ENCODE peak calls at places on chromosome 17, in five cellular contexts. Z, Q, M, X and J are unnamed samples.

GRCh38 chr17:16215002-16215272 is 397 bp downstream of the NCOR1 start:
- DNase-seq in Z (peak), Q (no peak), M (no peak), X (peak), J (peak)

GRCh38 chr17:82837586-82838320 is 2.1 kb downstream of the ZNF750 start:
- DNase-seq in Z (no peak), Q (no peak), M (no peak), X (no peak), J (no peak)

GRCh38 chr17:34254146-34254545 is 939 bp upstream of the CCL2 start:
- DNase-seq in Z (peak), Q (peak), M (no peak), X (peak), J (peak)

GRCh38 chr17:52064791-52065211 is 93.7 kb downstream of the CA10 start:
- DNase-seq in Z (peak), Q (no peak), M (no peak), X (peak), J (no peak)

GRCh38 chr17:2157081-2157480 is 102.2 kb downstream of the HIC1 start:
- DNase-seq in Z (peak), Q (peak), M (no peak), X (peak), J (peak)

GRCh38 chr17:32279933-32280716 is 14.5 kb downstream of the RHBDL3 start:
- DNase-seq in Z (no peak), Q (no peak), M (no peak), X (no peak), J (no peak)

GRCh38 chr17:50075446-50076032 is 19.6 kb upstream of the PDK2 start:
- DNase-seq in Z (no peak), Q (no peak), M (no peak), X (no peak), J (no peak)

GRCh38 chr17:44541884-44542581 is 15.3 kb upstream of the FZD2 start:
- DNase-seq in Z (no peak), Q (no peak), M (no peak), X (no peak), J (no peak)

GRCh38 chr17:27797390-27798091 is 2.8 kb downstream of the NOS2 start:
- DNase-seq in Z (no peak), Q (no peak), M (no peak), X (no peak), J (no peak)

GRCh38 chr17:38728290-38728831 is 1.8 kb upstream of the CISD3 start:
- DNase-seq in Z (no peak), Q (no peak), M (no peak), X (no peak), J (no peak)

GRCh38 chr17:28105501-28105900 is 63.0 kb downstream of the NLK start:
- DNase-seq in Z (no peak), Q (no peak), M (no peak), X (peak), J (no peak)

GRCh38 chr17:17774009-17774881 is 62.5 kb downstream of the SREBF1 start:
- DNase-seq in Z (peak), Q (peak), M (no peak), X (peak), J (peak)
- TF ChIP-seq CTCF in Z (peak), Q (peak), M (peak), X (peak), J (peak)

GRCh38 chr17:7587831-7588230 is 2.1 kb downstream of the SOX15 start:
- DNase-seq in Z (peak), Q (no peak), M (no peak), X (peak), J (peak)

GRCh38 chr17:7590743-7591142 is 849 bp upstream of the SOX15 start:
- DNase-seq in Z (peak), Q (peak), M (no peak), X (peak), J (peak)

GRCh38 chr17:7589891-7590611 is at the start of gene SOX15:
- DNase-seq in Z (peak), Q (no peak), M (no peak), X (peak), J (peak)

GRCh38 chr17:7588553-7589203 is 1.2 kb downstream of the SOX15 start:
- DNase-seq in Z (no peak), Q (no peak), M (no peak), X (no peak), J (no peak)

DNA sequence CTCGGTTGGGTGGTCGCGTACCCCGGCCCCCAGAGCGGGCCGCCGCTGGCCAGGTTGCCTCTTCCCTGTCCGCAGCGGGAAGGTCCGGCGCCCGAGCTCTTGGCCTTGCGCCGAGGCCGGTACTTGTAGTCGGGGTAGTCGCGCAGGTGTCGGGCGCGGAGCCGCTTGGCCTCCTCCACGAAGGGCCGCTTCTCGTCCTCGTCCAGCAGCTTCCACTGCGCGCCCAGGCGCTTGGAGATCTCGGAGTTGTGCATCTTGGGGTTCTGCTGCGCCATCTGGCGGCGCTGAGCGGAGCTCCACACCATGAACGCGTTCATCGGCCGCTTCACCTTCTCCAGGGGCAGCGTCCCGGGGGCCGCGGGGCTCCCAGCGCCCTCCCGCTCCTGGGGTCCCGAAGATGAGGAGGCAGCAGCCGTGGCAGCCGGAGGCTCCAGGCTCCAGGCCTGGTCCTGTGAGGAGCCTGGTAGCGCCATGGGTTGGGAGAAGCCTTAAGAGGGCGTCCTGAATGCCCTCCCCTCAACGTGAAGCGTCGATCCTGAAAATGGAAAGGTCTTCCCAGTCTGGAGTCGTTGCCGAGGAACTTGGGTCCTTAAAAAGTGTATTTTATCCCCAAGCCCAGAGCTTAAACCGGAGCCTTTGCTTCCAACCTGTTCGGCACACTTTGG is 558 bp downstream of the SOX15 start:
- DNase-seq in Z (peak), Q (peak), M (peak), X (peak), J (peak)
- H3K4me3 ChIP-seq in Z (no peak), Q (no peak), M (peak), X (peak), J (peak)

GRCh38 chr17:74205274-74205673 is 1.8 kb downstream of the RPL38 start:
- DNase-seq in Z (no peak), Q (no peak), M (no peak), X (no peak), J (no peak)

GRCh38 chr17:74204474-74204873 is 996 bp downstream of the RPL38 start:
- DNase-seq in Z (no peak), Q (no peak), M (no peak), X (no peak), J (no peak)

GRCh38 chr17:74203439-74204240 is at the start of gene RPL38:
- DNase-seq in Z (peak), Q (peak), M (peak), X (peak), J (peak)

GRCh38 chr17:74202879-74203432 is 522 bp upstream of the RPL38 start:
- DNase-seq in Z (no peak), Q (no peak), M (no peak), X (no peak), J (no peak)

GRCh38 chr17:74206332-74206818 is 2.9 kb downstream of the RPL38 start:
- DNase-seq in Z (no peak), Q (no peak), M (no peak), X (peak), J (no peak)
- TF ChIP-seq CTCF in Z (no peak), Q (no peak), M (no peak), X (no peak), J (no peak)

DNA sequence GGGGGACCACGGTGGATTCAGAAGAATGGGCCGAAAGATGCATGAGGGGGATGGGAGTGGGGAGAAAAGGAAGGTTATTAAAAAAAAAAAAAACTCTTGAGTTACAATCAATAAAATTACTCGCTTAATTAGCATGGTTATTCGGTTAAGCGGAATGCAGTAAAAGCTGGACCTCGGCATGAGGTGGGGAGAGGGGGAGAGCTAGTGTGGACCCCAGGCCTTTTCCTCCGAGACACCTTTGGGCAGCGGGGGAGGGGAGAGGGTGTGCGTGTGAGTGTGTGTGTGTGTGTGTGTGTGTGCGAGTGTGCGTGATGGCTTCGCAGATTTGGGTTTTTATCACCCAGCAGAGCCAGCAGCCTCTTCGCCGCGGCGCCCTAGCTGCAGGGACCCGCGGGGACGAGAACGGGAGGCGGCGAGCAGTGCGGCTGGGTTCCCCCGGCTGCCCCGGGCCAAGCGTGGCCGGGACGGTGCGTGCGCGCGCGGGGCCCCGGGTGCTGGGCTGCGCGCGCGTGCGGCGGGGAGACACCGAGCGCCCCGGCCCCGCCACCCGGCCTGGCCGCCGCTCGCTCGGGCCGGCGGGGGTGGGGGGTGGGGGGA is 3.7 kb downstream of the BAHCC1 start:
- DNase-seq in Z (peak), Q (peak), M (no peak), X (no peak), J (peak)
- H3K4me3 ChIP-seq in Z (peak), Q (peak), M (peak), X (peak), J (peak)

GRCh38 chr17:80035687-80035936 is at the start of gene TBC1D16:
- DNase-seq in Z (no peak), Q (no peak), M (no peak), X (no peak), J (no peak)

GRCh38 chr17:80035937-80036714 is at the start of gene CCDC40:
- DNase-seq in Z (peak), Q (peak), M (peak), X (peak), J (peak)

GRCh38 chr17:80034654-80034976 is 1.1 kb downstream of the TBC1D16 start:
- DNase-seq in Z (no peak), Q (no peak), M (no peak), X (no peak), J (no peak)

GRCh38 chr17:80034977-80035686 is 540 bp downstream of the TBC1D16 start:
- DNase-seq in Z (peak), Q (peak), M (peak), X (peak), J (peak)

GRCh38 chr17:80036715-80037477 is 454 bp downstream of the CCDC40 start:
- DNase-seq in Z (peak), Q (no peak), M (no peak), X (peak), J (peak)
- TF ChIP-seq CTCF in Z (no peak), Q (no peak), M (no peak), X (no peak), J (no peak)

DNA sequence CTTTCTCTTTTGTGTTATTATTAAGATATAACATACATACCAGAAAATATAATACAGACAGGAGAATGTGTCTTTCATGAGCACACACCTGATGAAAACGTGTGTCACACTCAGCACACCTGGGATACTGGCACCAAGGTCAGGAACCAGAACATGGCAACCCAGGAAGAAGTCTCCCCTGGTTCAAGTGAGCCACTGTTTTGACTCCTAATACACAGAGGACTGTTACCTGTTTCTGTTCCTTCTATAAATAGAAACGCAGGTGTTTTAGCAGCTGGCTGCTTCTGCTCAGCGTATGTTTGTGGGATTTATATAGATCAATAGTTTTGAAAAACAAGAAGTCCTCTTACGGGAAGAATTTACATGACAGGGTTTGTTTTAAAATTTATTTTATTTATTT is 3.5 kb downstream of the SEC14L1 start:
- DNase-seq in Z (no peak), Q (no peak), M (no peak), X (no peak), J (no peak)
- H3K4me3 ChIP-seq in Z (no peak), Q (no peak), M (peak), X (no peak), J (no peak)

GRCh38 chr17:3730881-3731429 is 7.3 kb downstream of the HASPIN start:
- DNase-seq in Z (peak), Q (peak), M (no peak), X (peak), J (peak)

GRCh38 chr17:3739422-3740124 is 15.9 kb downstream of the HASPIN start:
- DNase-seq in Z (no peak), Q (no peak), M (no peak), X (no peak), J (no peak)

GRCh38 chr17:3732171-3732570 is 8.5 kb downstream of the HASPIN start:
- DNase-seq in Z (peak), Q (peak), M (no peak), X (no peak), J (peak)

GRCh38 chr17:3738562-3739295 is 15.0 kb downstream of the HASPIN start:
- DNase-seq in Z (no peak), Q (no peak), M (no peak), X (peak), J (peak)

GRCh38 chr17:3735515-3735914 is 11.8 kb downstream of the HASPIN start:
- DNase-seq in Z (peak), Q (no peak), M (no peak), X (no peak), J (no peak)
- TF ChIP-seq CTCF in Z (no peak), Q (no peak), M (no peak), X (no peak), J (no peak)

DNA sequence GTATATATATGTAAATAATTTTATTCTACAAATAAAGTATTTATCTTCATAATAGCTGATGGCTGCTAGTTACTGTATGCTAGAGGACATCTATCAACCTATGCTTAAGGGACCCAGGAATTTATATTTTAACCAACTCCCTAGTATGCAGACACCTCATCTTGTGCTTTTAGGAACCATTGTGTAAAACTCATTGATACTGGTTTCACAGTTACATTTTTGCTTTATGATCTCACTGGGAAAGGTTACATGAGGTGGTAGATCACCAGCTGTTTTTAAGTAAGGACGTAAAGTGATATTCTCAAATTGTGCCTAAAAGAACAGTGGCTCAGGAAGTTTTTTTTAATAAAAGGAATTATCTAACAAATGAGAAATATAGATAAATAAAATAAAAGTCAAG is 56.4 kb downstream of the VMP1 start:
- DNase-seq in Z (peak), Q (peak), M (no peak), X (peak), J (peak)
- H3K4me3 ChIP-seq in Z (no peak), Q (no peak), M (no peak), X (no peak), J (no peak)

DNA sequence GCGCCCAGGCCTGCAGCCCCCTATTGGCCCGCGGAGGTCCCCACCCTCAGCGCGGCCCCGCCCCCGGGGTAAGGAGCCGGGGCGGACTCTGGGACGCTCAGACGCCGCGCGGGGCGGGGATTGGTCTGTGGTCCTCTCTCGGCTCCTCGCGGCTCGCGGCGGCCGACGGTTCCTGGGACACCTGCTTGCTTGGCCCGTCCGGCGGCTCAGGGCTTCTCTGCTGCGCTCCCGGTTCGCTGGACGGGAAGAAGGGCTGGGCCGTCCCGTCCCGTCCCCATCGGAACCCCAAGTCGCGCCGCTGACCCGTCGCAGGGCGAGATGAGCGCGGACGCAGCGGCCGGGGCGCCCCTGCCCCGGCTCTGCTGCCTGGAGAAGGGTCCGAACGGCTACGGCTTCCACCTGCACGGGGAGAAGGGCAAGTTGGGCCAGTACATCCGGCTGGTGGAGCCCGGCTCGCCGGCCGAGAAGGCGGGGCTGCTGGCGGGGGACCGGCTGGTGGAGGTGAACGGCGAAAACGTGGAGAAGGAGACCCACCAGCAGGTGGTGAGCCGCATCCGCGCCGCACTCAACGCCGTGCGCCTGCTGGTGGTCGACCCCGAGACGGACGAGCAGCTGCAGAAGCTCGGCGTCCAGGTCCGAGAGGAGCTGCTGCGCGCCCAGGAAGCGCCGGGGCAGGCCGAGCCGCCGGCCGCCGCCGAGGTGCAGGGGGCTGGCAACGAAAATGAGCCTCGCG is at the start of gene NHERF1:
- DNase-seq in Z (peak), Q (peak), M (peak), X (peak), J (peak)
- TF ChIP-seq CTCF in Z (no peak), Q (peak), M (no peak), X (no peak), J (peak)